ENCODE peak calls at places on chromosome 1, in seven cellular contexts. One of them, this sample, is unnamed.

GRCh38 chr1:198417041-198417440 is 123.4 kb downstream of the ATP6V1G3 start:
- DNase-seq in fibroblast of mammary gland: peak
- DNase-seq in GM13976: no peak
- DNase-seq in T1000: no peak
- DNase-seq in hypothalamus: no peak
- DNase-seq in occipital lobe: no peak
- DNase-seq in GM23248: peak
- DNase-seq in this sample: no peak

GRCh38 chr1:33178836-33179439 is 2.9 kb downstream of the TRIM62 start:
- DNase-seq in GM23248: no peak
- DNase-seq in fibroblast of mammary gland: no peak
- DNase-seq in GM13976: no peak
- DNase-seq in hypothalamus: no peak
- DNase-seq in T1000: no peak
- DNase-seq in occipital lobe: no peak
- DNase-seq in this sample: no peak

GRCh38 chr1:13642306-13643004 is 57.5 kb upstream of the PRDM2 start:
- DNase-seq in fibroblast of mammary gland: no peak
- DNase-seq in occipital lobe: no peak
- DNase-seq in hypothalamus: no peak
- DNase-seq in GM23248: no peak
- DNase-seq in T1000: no peak
- DNase-seq in GM13976: no peak
- DNase-seq in this sample: no peak

GRCh38 chr1:181152892-181153633 is 64.6 kb downstream of the IER5 start:
- DNase-seq in occipital lobe: peak
- DNase-seq in hypothalamus: no peak
- DNase-seq in GM13976: peak
- DNase-seq in T1000: no peak
- DNase-seq in GM23248: peak
- DNase-seq in fibroblast of mammary gland: peak
- DNase-seq in this sample: no peak

GRCh38 chr1:1019122-1019999 is 559 bp upstream of the AGRN start:
- DNase-seq in GM13976: peak
- DNase-seq in occipital lobe: peak
- DNase-seq in hypothalamus: peak
- DNase-seq in T1000: peak
- DNase-seq in GM23248: peak
- DNase-seq in fibroblast of mammary gland: peak
- DNase-seq in this sample: peak

GRCh38 chr1:43554444-43554992 is 23.8 kb downstream of the PTPRF start:
- DNase-seq in hypothalamus: no peak
- DNase-seq in T1000: no peak
- DNase-seq in GM23248: peak
- DNase-seq in fibroblast of mammary gland: peak
- DNase-seq in GM13976: no peak
- DNase-seq in occipital lobe: no peak
- DNase-seq in this sample: no peak

GRCh38 chr1:1314237-1314586 is 5.8 kb downstream of the PUSL1 start:
- DNase-seq in GM13976: no peak
- DNase-seq in GM23248: no peak
- DNase-seq in occipital lobe: no peak
- DNase-seq in hypothalamus: no peak
- DNase-seq in T1000: no peak
- DNase-seq in fibroblast of mammary gland: no peak
- DNase-seq in this sample: no peak

GRCh38 chr1:236086537-236086936 is 21.6 kb upstream of the NID1 start:
- DNase-seq in occipital lobe: no peak
- DNase-seq in GM13976: no peak
- DNase-seq in T1000: no peak
- DNase-seq in fibroblast of mammary gland: no peak
- DNase-seq in GM23248: no peak
- DNase-seq in hypothalamus: no peak
- DNase-seq in this sample: no peak

GRCh38 chr1:147526501-147526900 is 14.8 kb upstream of the BCL9 start:
- DNase-seq in hypothalamus: no peak
- DNase-seq in GM13976: no peak
- DNase-seq in occipital lobe: no peak
- DNase-seq in T1000: no peak
- DNase-seq in GM23248: no peak
- DNase-seq in fibroblast of mammary gland: no peak
- DNase-seq in this sample: no peak

GRCh38 chr1:70934197-70934961 is 113.2 kb downstream of the PTGER3 start:
- DNase-seq in hypothalamus: no peak
- DNase-seq in fibroblast of mammary gland: peak
- DNase-seq in T1000: no peak
- DNase-seq in GM23248: peak
- DNase-seq in occipital lobe: no peak
- DNase-seq in GM13976: no peak
- DNase-seq in this sample: no peak

GRCh38 chr1:179821524-179821923 is 56.1 kb downstream of the TOR1AIP2 start:
- DNase-seq in occipital lobe: no peak
- DNase-seq in GM23248: no peak
- DNase-seq in T1000: no peak
- DNase-seq in hypothalamus: no peak
- DNase-seq in GM13976: no peak
- DNase-seq in fibroblast of mammary gland: no peak
- DNase-seq in this sample: no peak

GRCh38 chr1:193884848-193885558 is 698.6 kb upstream of the B3GALT2 start:
- DNase-seq in GM13976: no peak
- DNase-seq in hypothalamus: no peak
- DNase-seq in occipital lobe: no peak
- DNase-seq in GM23248: no peak
- DNase-seq in fibroblast of mammary gland: no peak
- DNase-seq in T1000: no peak
- DNase-seq in this sample: no peak

GRCh38 chr1:175201061-175201508 is 8.5 kb upstream of the KIAA0040 start:
- DNase-seq in hypothalamus: no peak
- DNase-seq in GM23248: no peak
- DNase-seq in T1000: no peak
- DNase-seq in occipital lobe: no peak
- DNase-seq in GM13976: no peak
- DNase-seq in fibroblast of mammary gland: peak
- DNase-seq in this sample: no peak

GRCh38 chr1:205270764-205271163 is 43.0 kb downstream of the TMCC2 start:
- DNase-seq in GM13976: no peak
- DNase-seq in T1000: peak
- DNase-seq in occipital lobe: peak
- DNase-seq in fibroblast of mammary gland: peak
- DNase-seq in hypothalamus: peak
- DNase-seq in GM23248: peak
- DNase-seq in this sample: no peak

GRCh38 chr1:184443624-184444023 is 56.8 kb downstream of the C1orf21 start:
- DNase-seq in occipital lobe: no peak
- DNase-seq in GM23248: no peak
- DNase-seq in hypothalamus: no peak
- DNase-seq in fibroblast of mammary gland: no peak
- DNase-seq in GM13976: no peak
- DNase-seq in T1000: no peak
- DNase-seq in this sample: no peak

GRCh38 chr1:8284167-8284566 is 33.7 kb upstream of the SLC45A1 start:
- DNase-seq in GM23248: peak
- DNase-seq in GM13976: no peak
- DNase-seq in hypothalamus: no peak
- DNase-seq in occipital lobe: no peak
- DNase-seq in T1000: no peak
- DNase-seq in fibroblast of mammary gland: peak
- DNase-seq in this sample: no peak

GRCh38 chr1:157496121-157496526 is 56.2 kb downstream of the FCRL5 start:
- DNase-seq in hypothalamus: no peak
- DNase-seq in occipital lobe: peak
- DNase-seq in T1000: no peak
- DNase-seq in GM13976: peak
- DNase-seq in GM23248: peak
- DNase-seq in fibroblast of mammary gland: peak
- DNase-seq in this sample: peak

GRCh38 chr1:78370779-78371482 is 119.8 kb upstream of the PTGFR start:
- DNase-seq in hypothalamus: no peak
- DNase-seq in GM13976: no peak
- DNase-seq in occipital lobe: no peak
- DNase-seq in fibroblast of mammary gland: peak
- DNase-seq in T1000: no peak
- DNase-seq in GM23248: peak
- DNase-seq in this sample: no peak

GRCh38 chr1:9701661-9702060 is 50.1 kb downstream of the PIK3CD start:
- DNase-seq in occipital lobe: no peak
- DNase-seq in GM23248: peak
- DNase-seq in GM13976: no peak
- DNase-seq in T1000: no peak
- DNase-seq in fibroblast of mammary gland: no peak
- DNase-seq in hypothalamus: no peak
- DNase-seq in this sample: no peak

This sample was measured in neural crest cell.